ENCODE peak calls at places on chromosome 9, in five cellular contexts. Q is GM12878, L is SK-N-SH, C is K562, R is HepG2. U is an unnamed sample.

GRCh38 chr9:108182950-108183381 is 672.8 kb downstream of the ACTL7B start:
- DNase-seq in Q (peak; percentile 40), L (no peak), C (no peak), R (no peak), U (no peak)

GRCh38 chr9:131854906-131855504 is 115.1 kb upstream of the RAPGEF1 start:
- DNase-seq in Q (no peak), L (peak; percentile 59), C (no peak), R (no peak), U (no peak)

GRCh38 chr9:136093331-136093986 is 1.6 kb downstream of the NACC2 start:
- DNase-seq in Q (no peak), L (peak; percentile 69), C (peak; percentile 67), R (no peak), U (no peak)

GRCh38 chr9:91714020-91714721 is 235.9 kb downstream of the ROR2 start:
- DNase-seq in Q (no peak), L (peak; percentile 75), C (peak; percentile 73), R (no peak), U (peak; percentile 34)

GRCh38 chr9:129777769-129778130 is 24.9 kb upstream of the PTGES start:
- DNase-seq in Q (no peak), L (no peak), C (peak; percentile 34), R (no peak), U (no peak)

GRCh38 chr9:80547613-80548012 is 975.8 kb downstream of the TLE4 start:
- DNase-seq in Q (no peak), L (no peak), C (no peak), R (no peak), U (no peak)

GRCh38 chr9:13244190-13244589 is 35.3 kb downstream of the MPDZ start:
- DNase-seq in Q (no peak), L (no peak), C (no peak), R (no peak), U (no peak)

GRCh38 chr9:29449294-29449693 is 1876.0 kb upstream of the C9orf72 start:
- DNase-seq in Q (no peak), L (no peak), C (no peak), R (no peak), U (no peak)

GRCh38 chr9:133713211-133713959 is 24.8 kb downstream of the SARDH start:
- DNase-seq in Q (no peak), L (no peak), C (no peak), R (peak; percentile 58), U (no peak)

GRCh38 chr9:83477571-83477970 is 60.6 kb downstream of the FRMD3 start:
- DNase-seq in Q (no peak), L (no peak), C (no peak), R (no peak), U (no peak)

GRCh38 chr9:18778846-18779245 is 254.2 kb downstream of the SAXO1 start:
- DNase-seq in Q (no peak), L (no peak), C (no peak), R (no peak), U (no peak)

GRCh38 chr9:71285191-71285656 is 163.8 kb upstream of the TRPM3 start:
- DNase-seq in Q (no peak), L (peak; percentile 32), C (peak; percentile 27), R (peak; percentile 62), U (peak; percentile 43)

GRCh38 chr9:96449522-96449843 is 486 bp upstream of the HABP4 start:
- DNase-seq in Q (no peak), L (no peak), C (no peak), R (no peak), U (no peak)

GRCh38 chr9:6187272-6187671 is 28.3 kb upstream of the IL33 start:
- DNase-seq in Q (no peak), L (no peak), C (no peak), R (no peak), U (no peak)

GRCh38 chr9:129962889-129963703 is 79.9 kb downstream of the FNBP1 start:
- DNase-seq in Q (peak; percentile 59), L (no peak), C (no peak), R (no peak), U (no peak)

GRCh38 chr9:14989811-14990210 is 79.6 kb upstream of the FREM1 start:
- DNase-seq in Q (no peak), L (no peak), C (no peak), R (no peak), U (no peak)

GRCh38 chr9:76761448-76761847 is 2.8 kb upstream of the PCA3 start:
- DNase-seq in Q (no peak), L (no peak), C (peak; percentile 11), R (no peak), U (no peak)

GRCh38 chr9:129476821-129477611 is 143.9 kb downstream of the C9orf50 start:
- DNase-seq in Q (no peak), L (no peak), C (peak; percentile 61), R (peak; percentile 61), U (no peak)

GRCh38 chr9:77386187-77386586 is 208.9 kb downstream of the VPS13A start:
- DNase-seq in Q (no peak), L (no peak), C (no peak), R (no peak), U (no peak)

GRCh38 chr9:546797-547223 is 294.7 kb upstream of the DMRT1 start:
- DNase-seq in Q (no peak), L (no peak), C (no peak), R (peak; percentile 16), U (no peak)

GRCh38 chr9:88041447-88041846 is 67.1 kb upstream of the CDK20 start:
- DNase-seq in Q (no peak), L (peak; percentile 32), C (no peak), R (peak; percentile 4), U (no peak)

GRCh38 chr9:133738039-133738805 is at the start of gene SARDH:
- DNase-seq in Q (no peak), L (peak; percentile 98), C (peak; percentile 75), R (peak; percentile 77), U (no peak)

GRCh38 chr9:123654647-123655637 is 275.0 kb downstream of the DENND1A start:
- DNase-seq in Q (no peak), L (no peak), C (peak; percentile 35), R (no peak), U (no peak)

GRCh38 chr9:86487222-86487841 is 133.1 kb upstream of the TUT7 start:
- DNase-seq in Q (no peak), L (peak; percentile 59), C (peak; percentile 6), R (peak; percentile 23), U (peak; percentile 31)

GRCh38 chr9:18976368-18977238 is 56.4 kb downstream of the SAXO1 start:
- DNase-seq in Q (no peak), L (peak; percentile 13), C (no peak), R (no peak), U (no peak)

GRCh38 chr9:123327697-123328100 is 28.3 kb upstream of the CRB2 start:
- DNase-seq in Q (no peak), L (no peak), C (no peak), R (no peak), U (no peak)

GRCh38 chr9:133727876-133728441 is 10.2 kb downstream of the SARDH start:
- DNase-seq in Q (no peak), L (peak; percentile 29), C (peak; percentile 44), R (no peak), U (no peak)

GRCh38 chr9:127388856-127389238 is 8.1 kb upstream of the SLC2A8 start:
- DNase-seq in Q (no peak), L (no peak), C (no peak), R (peak; percentile 35), U (no peak)

GRCh38 chr9:89036862-89037261 is 45.6 kb downstream of the S1PR3 start:
- DNase-seq in Q (no peak), L (no peak), C (no peak), R (no peak), U (no peak)

GRCh38 chr9:135520916-135521607 is at the start of gene LCN1:
- DNase-seq in Q (no peak), L (no peak), C (no peak), R (no peak), U (no peak)

GRCh38 chr9:22041792-22042191 is 32.7 kb upstream of the CDKN2B start:
- DNase-seq in Q (no peak), L (no peak), C (no peak), R (no peak), U (peak; percentile 29)

GRCh38 chr9:100229136-100229535 is 123.6 kb downstream of the TEX10 start:
- DNase-seq in Q (no peak), L (no peak), C (no peak), R (no peak), U (no peak)

GRCh38 chr9:103377667-103378066 is 382.5 kb downstream of the CYLC2 start:
- DNase-seq in Q (no peak), L (no peak), C (no peak), R (no peak), U (no peak)

GRCh38 chr9:5866276-5866675 is 24.4 kb upstream of the MLANA start:
- DNase-seq in Q (no peak), L (no peak), C (no peak), R (no peak), U (no peak)

GRCh38 chr9:79799691-79800345 is 228.1 kb downstream of the TLE4 start:
- DNase-seq in Q (no peak), L (no peak), C (no peak), R (peak; percentile 13), U (no peak)

GRCh38 chr9:129436751-129437625 is 183.9 kb downstream of the C9orf50 start:
- DNase-seq in Q (no peak), L (peak; percentile 88), C (peak; percentile 65), R (no peak), U (no peak)

GRCh38 chr9:14308751-14309140 is 5.2 kb downstream of the NFIB start:
- DNase-seq in Q (no peak), L (no peak), C (no peak), R (no peak), U (no peak)

GRCh38 chr9:30058463-30058862 is 2326.0 kb upstream of the ACO1 start:
- DNase-seq in Q (no peak), L (peak; percentile 31), C (no peak), R (no peak), U (no peak)

GRCh38 chr9:72615931-72616330 is 94.5 kb downstream of the TMC1 start:
- DNase-seq in Q (no peak), L (no peak), C (no peak), R (no peak), U (no peak)
- TF ChIP-seq ZBTB33 in Q (no peak), L (no peak), C (no peak), R (no peak), U (no peak)

GRCh38 chr9:105912868-105913516 is 218.7 kb downstream of the TMEM38B start:
- DNase-seq in Q (no peak), L (no peak), C (no peak), R (no peak), U (peak; percentile 53)
- H2AFZ ChIP-seq in Q (no peak overlapping the region), L (no peak overlapping the region), C (no peak overlapping the region), R (no peak overlapping the region), U (no peak overlapping the region)

GRCh38 chr9:37082214-37082765 is 38.1 kb upstream of the ZCCHC7 start:
- DNase-seq in Q (no peak), L (no peak), C (no peak), R (no peak), U (no peak)
- TF ChIP-seq ZBTB33 in Q (no peak), L (no peak), C (no peak), R (no peak), U (no peak)

GRCh38 chr9:32069169-32069813 is 315.2 kb upstream of the ACO1 start:
- DNase-seq in Q (no peak), L (no peak), C (no peak), R (peak; percentile 2), U (no peak)
- H2AFZ ChIP-seq in Q (no peak overlapping the region), L (no peak overlapping the region), C (no peak overlapping the region), R (no peak overlapping the region), U (no peak overlapping the region)

GRCh38 chr9:8857330-8858249 is 1058.0 kb upstream of the DMAC1 start:
- DNase-seq in Q (no peak), L (peak; percentile 72), C (no peak), R (no peak), U (no peak)
- TF ChIP-seq ZBTB33 in Q (no peak), L (no peak), C (no peak), R (no peak), U (no peak)

U was measured in HCT116.